ENCODE peak calls at places on chromosomes 2 and 18, in five cellular contexts. B is activated T-cell treated with anti-CD3 and anti-CD28 coated beads for 1 hour, A is fibroblast of mammary gland, G is HTR-8/SVneo, J is lung. E is an unnamed sample.

GRCh38 chr2:142165790-142166189 is 35.0 kb upstream of the LRP1B start:
- DNase-seq in B (no peak), A (peak), G (peak), J (no peak), E (no peak)

GRCh38 chr2:27069961-27070618 is 1.4 kb downstream of the OST4 start:
- DNase-seq in B (no peak), A (no peak), G (no peak), J (no peak), E (no peak)

GRCh38 chr2:232229296-232229916 is 149.1 kb upstream of the ALPP start:
- DNase-seq in B (no peak), A (peak), G (no peak), J (no peak), E (no peak)

GRCh38 chr2:127117603-127118002 is 10.6 kb upstream of the BIN1 start:
- DNase-seq in B (no peak), A (no peak), G (no peak), J (no peak), E (no peak)

GRCh38 chr2:129892360-129892759 is 87.1 kb upstream of the RAB6C start:
- DNase-seq in B (no peak), A (no peak), G (no peak), J (no peak), E (no peak)

GRCh38 chr2:1572638-1573037 is 159.4 kb downstream of the TPO start:
- DNase-seq in B (no peak), A (peak), G (peak), J (no peak), E (peak)

GRCh38 chr2:100744589-100744988 is 75.3 kb upstream of the NPAS2 start:
- DNase-seq in B (no peak), A (peak), G (no peak), J (no peak), E (no peak)

GRCh38 chr2:126644630-126645191 is 11.2 kb upstream of the GYPC start:
- DNase-seq in B (no peak), A (peak), G (no peak), J (peak), E (no peak)

GRCh38 chr2:69253893-69254292 is 133.1 kb downstream of the GFPT1 start:
- DNase-seq in B (no peak), A (peak), G (peak), J (no peak), E (peak)

GRCh38 chr18:59127047-59127446 is 12.6 kb upstream of the SEC11C start:
- DNase-seq in B (no peak), A (no peak), G (no peak), J (no peak), E (no peak)

GRCh38 chr2:63893163-63893562 is 51.5 kb downstream of the UGP2 start:
- DNase-seq in B (no peak), A (no peak), G (no peak), J (no peak), E (no peak)

GRCh38 chr18:50151876-50152275 is 43.1 kb downstream of the MYO5B start:
- DNase-seq in B (no peak), A (peak), G (no peak), J (no peak), E (no peak)

GRCh38 chr2:144456680-144457079 is 63.2 kb downstream of the ZEB2 start:
- DNase-seq in B (no peak), A (peak), G (no peak), J (no peak), E (peak)

GRCh38 chr2:10879624-10880585 is 31.8 kb upstream of the KCNF1 start:
- DNase-seq in B (no peak), A (no peak), G (no peak), J (no peak), E (no peak)

GRCh38 chr2:136693966-136694365 is 71.4 kb upstream of the THSD7B start:
- DNase-seq in B (no peak), A (no peak), G (no peak), J (no peak), E (no peak)

GRCh38 chr18:25935356-25935755 is 155.1 kb downstream of the SS18 start:
- DNase-seq in B (no peak), A (no peak), G (no peak), J (no peak), E (no peak)

GRCh38 chr2:110748489-110748867 is 16.1 kb downstream of the ACOXL start:
- DNase-seq in B (no peak), A (no peak), G (no peak), J (no peak), E (no peak)

GRCh38 chr2:231396058-231396821 is 730 bp downstream of the B3GNT7 start:
- DNase-seq in B (no peak), A (no peak), G (no peak), J (no peak), E (no peak)

GRCh38 chr2:172545408-172546075 is 10.3 kb upstream of the PDK1 start:
- DNase-seq in B (no peak), A (no peak), G (no peak), J (no peak), E (no peak)

GRCh38 chr18:45687617-45688016 is 36.4 kb upstream of the SLC14A1 start:
- DNase-seq in B (no peak), A (no peak), G (no peak), J (no peak), E (no peak)

GRCh38 chr2:73020657-73021370 is 50.7 kb downstream of the SFXN5 start:
- DNase-seq in B (no peak), A (peak), G (peak), J (no peak), E (peak)

GRCh38 chr2:202624133-202624532 is 10.6 kb upstream of the FAM117B start:
- DNase-seq in B (no peak), A (no peak), G (no peak), J (no peak), E (no peak)

GRCh38 chr2:69692424-69692823 is 48.9 kb upstream of the AAK1 start:
- DNase-seq in B (no peak), A (peak), G (no peak), J (no peak), E (no peak)

GRCh38 chr2:173874899-173875247 is 90.3 kb downstream of the SP3 start:
- DNase-seq in B (no peak), A (no peak), G (no peak), J (no peak), E (no peak)

GRCh38 chr18:33924576-33924975 is 300.1 kb downstream of the NOL4 start:
- DNase-seq in B (no peak), A (no peak), G (no peak), J (no peak), E (no peak)

E was measured in AG09309.